ENCODE peak calls at places on chromosome 16, in nine cellular contexts. U is activated effector memory CD4-positive, alpha-beta T cell treated with anti-CD3 and anti-CD28 coated beads, Interleukin-2, amount 50 U/mL, for 16 hours; Q is NCI-H1092; Y is Kasumi-1; G is heart left ventricle; C is GM20000; X is activated CD4-positive, CD25-positive, alpha-beta regulatory T cell; D is naive B cell; Z is stimulated activated CD8-positive, alpha-beta memory T cell treated with anti-CD3 and anti-CD28 coated beads, Interleukin-2, amount 100 ng/mL, for 48 hours. E is an unnamed sample.

GRCh38 chr16:79712273-79712672 is 111.7 kb upstream of the MAF start:
- DNase-seq in Q (no peak), G (no peak), X (no peak), U (no peak), D (no peak), Z (no peak), C (no peak), Y (no peak), E (no peak)

GRCh38 chr16:80666378-80667257 is 125.8 kb downstream of the DYNLRB2 start:
- DNase-seq in U (no peak), Z (no peak), Q (no peak), G (no peak), X (no peak), C (no peak), Y (no peak), D (no peak), E (no peak)

GRCh38 chr16:4688674-4689045 is 4.7 kb upstream of the NUDT16L1 start:
- DNase-seq in Q (no peak), X (no peak), C (no peak), Y (no peak), D (no peak), U (no peak), G (no peak), Z (no peak), E (no peak)

GRCh38 chr16:20868890-20869289 is 31.3 kb downstream of the DCUN1D3 start:
- DNase-seq in Z (no peak), Q (peak), G (peak), D (no peak), U (no peak), C (no peak), Y (no peak), X (no peak), E (no peak)

GRCh38 chr16:87161822-87162676 is 155.1 kb downstream of the C16orf95 start:
- DNase-seq in C (no peak), Z (no peak), Y (no peak), U (no peak), X (no peak), Q (no peak), G (no peak), D (no peak), E (no peak)

GRCh38 chr16:74699666-74700065 is 996 bp downstream of the MLKL start:
- DNase-seq in X (no peak), D (no peak), C (no peak), U (no peak), G (no peak), Q (no peak), Z (no peak), Y (no peak), E (no peak)

GRCh38 chr16:50599494-50599893 is 51.3 kb downstream of the NKD1 start:
- DNase-seq in Z (no peak), D (no peak), C (no peak), U (no peak), Q (no peak), Y (no peak), G (no peak), X (no peak), E (no peak)

GRCh38 chr16:59733321-59733720 is 999.2 kb upstream of the GOT2 start:
- DNase-seq in X (no peak), G (no peak), Y (no peak), C (no peak), Q (no peak), D (no peak), Z (no peak), U (no peak), E (no peak)

GRCh38 chr16:35431829-35432663 is 1972.6 kb downstream of the TP53TG3F start:
- DNase-seq in D (no peak), X (no peak), G (no peak), Z (no peak), Y (peak), C (no peak), Q (no peak), U (no peak), E (no peak)

E was measured in HS-27A.